ENCODE peak calls at places on chromosomes 2 and 18, in six cellular contexts. X is neuronal stem cell, N is IMR-90, O is mammary epithelial cell, T is neural progenitor cell, Z is GM23338. L is an unnamed sample.

GRCh38 chr2:41989503-41990180 is 58.2 kb upstream of the PKDCC start:
- DNase-seq in X (no peak), N (peak), O (no peak), T (peak), Z (no peak), L (no peak)

GRCh38 chr2:45855374-45855773 is 203.9 kb downstream of the PRKCE start:
- DNase-seq in X (no peak), N (peak), O (no peak), T (no peak), Z (no peak), L (peak)

GRCh38 chr2:42928161-42928691 is 135.8 kb upstream of the HAAO start:
- DNase-seq in X (no peak), N (no peak), O (no peak), T (peak), Z (no peak), L (no peak)

GRCh38 chr2:96977631-96978195 is 8.7 kb downstream of the FAM178B start:
- DNase-seq in X (no peak), N (peak), O (peak), T (peak), Z (peak), L (peak)

GRCh38 chr18:49849331-49850217 is 36.2 kb upstream of the ACAA2 start:
- DNase-seq in X (peak), N (peak), O (peak), T (peak), Z (peak), L (peak)

GRCh38 chr2:236205867-236206645 is 37.9 kb upstream of the GBX2 start:
- DNase-seq in X (no peak), N (no peak), O (no peak), T (no peak), Z (no peak), L (peak)

GRCh38 chr2:98458207-98458606 is 13.5 kb downstream of the INPP4A start:
- DNase-seq in X (no peak), N (peak), O (peak), T (no peak), Z (no peak), L (peak)

GRCh38 chr2:10709290-10709939 is 12.0 kb upstream of the ATP6V1C2 start:
- DNase-seq in X (no peak), N (no peak), O (peak), T (peak), Z (peak), L (peak)

GRCh38 chr18:57668021-57668420 is 46.4 kb upstream of the NARS1 start:
- DNase-seq in X (no peak), N (no peak), O (no peak), T (no peak), Z (no peak), L (no peak)

GRCh38 chr2:69272803-69273471 is 114.1 kb downstream of the GFPT1 start:
- DNase-seq in X (no peak), N (peak), O (no peak), T (peak), Z (peak), L (no peak)

GRCh38 chr18:51339866-51340265 is 142.4 kb upstream of the MEX3C start:
- DNase-seq in X (no peak), N (no peak), O (peak), T (no peak), Z (no peak), L (no peak)

GRCh38 chr2:1782514-1782913 is 38.2 kb upstream of the PXDN start:
- DNase-seq in X (no peak), N (no peak), O (no peak), T (no peak), Z (no peak), L (no peak)

GRCh38 chr2:12507295-12507694 is 209.4 kb upstream of the TRIB2 start:
- DNase-seq in X (no peak), N (peak), O (peak), T (no peak), Z (no peak), L (peak)

GRCh38 chr2:102664439-102665042 is 45.2 kb downstream of the SLC9A2 start:
- DNase-seq in X (no peak), N (peak), O (peak), T (no peak), Z (no peak), L (peak)

GRCh38 chr2:62586981-62587380 is 81.0 kb upstream of the TMEM17 start:
- DNase-seq in X (no peak), N (peak), O (peak), T (no peak), Z (no peak), L (peak)

GRCh38 chr2:112958428-112959108 is 19.2 kb upstream of the IL36G start:
- DNase-seq in X (peak), N (peak), O (peak), T (peak), Z (peak), L (peak)

GRCh38 chr2:26745609-26746327 is 18.3 kb upstream of the SLC35F6 start:
- DNase-seq in X (peak), N (peak), O (peak), T (peak), Z (peak), L (peak)

GRCh38 chr2:70541481-70542020 is 12.1 kb downstream of the TGFA start:
- DNase-seq in X (no peak), N (no peak), O (peak), T (peak), Z (peak), L (peak)
- H2AFZ ChIP-seq in X (no peak), N (no peak), O (no peak), T (peak), Z (no peak), L (peak)

DNA sequence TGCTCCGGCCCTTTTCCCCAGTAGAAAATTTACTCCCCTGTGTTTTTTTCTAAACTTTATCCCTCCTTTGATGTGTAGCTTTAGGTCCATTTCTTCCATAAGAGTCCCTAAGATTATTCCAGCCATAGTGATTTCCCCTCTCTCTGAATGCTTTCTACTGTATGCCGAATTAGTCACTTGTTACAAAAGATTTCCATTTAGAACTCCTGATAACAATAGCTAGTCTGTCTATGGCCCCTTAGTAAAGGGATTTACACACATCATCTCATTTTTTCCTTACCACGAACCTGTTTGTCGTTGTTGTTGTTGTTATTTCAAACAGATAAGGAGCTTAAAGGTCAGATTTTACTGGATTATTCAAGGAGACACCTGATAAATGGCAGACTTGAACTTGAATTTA is 256.1 kb downstream of the PAX3 start:
- DNase-seq in X (no peak), N (no peak), O (no peak), T (no peak), Z (no peak), L (no peak)
- H2AFZ ChIP-seq in X (no peak), N (no peak), O (no peak), T (no peak), Z (no peak), L (no peak)

GRCh38 chr2:190581997-190582396 is 47.5 kb upstream of the NEMP2 start:
- DNase-seq in X (no peak), N (no peak), O (no peak), T (no peak), Z (no peak), L (no peak)
- H2AFZ ChIP-seq in X (no peak), N (no peak), O (no peak), T (no peak), Z (no peak), L (no peak)

GRCh38 chr2:23900927-23901322 is 26.0 kb downstream of the ATAD2B start:
- DNase-seq in X (no peak), N (peak), O (peak), T (no peak), Z (no peak), L (peak)
- H2AFZ ChIP-seq in X (no peak), N (no peak), O (peak), T (no peak), Z (no peak), L (peak)

GRCh38 chr2:6982484-6982883 is 65.3 kb downstream of the RNF144A start:
- DNase-seq in X (no peak), N (no peak), O (no peak), T (no peak), Z (no peak), L (no peak)
- H2AFZ ChIP-seq in X (no peak), N (no peak), O (no peak), T (no peak), Z (no peak), L (no peak)

DNA sequence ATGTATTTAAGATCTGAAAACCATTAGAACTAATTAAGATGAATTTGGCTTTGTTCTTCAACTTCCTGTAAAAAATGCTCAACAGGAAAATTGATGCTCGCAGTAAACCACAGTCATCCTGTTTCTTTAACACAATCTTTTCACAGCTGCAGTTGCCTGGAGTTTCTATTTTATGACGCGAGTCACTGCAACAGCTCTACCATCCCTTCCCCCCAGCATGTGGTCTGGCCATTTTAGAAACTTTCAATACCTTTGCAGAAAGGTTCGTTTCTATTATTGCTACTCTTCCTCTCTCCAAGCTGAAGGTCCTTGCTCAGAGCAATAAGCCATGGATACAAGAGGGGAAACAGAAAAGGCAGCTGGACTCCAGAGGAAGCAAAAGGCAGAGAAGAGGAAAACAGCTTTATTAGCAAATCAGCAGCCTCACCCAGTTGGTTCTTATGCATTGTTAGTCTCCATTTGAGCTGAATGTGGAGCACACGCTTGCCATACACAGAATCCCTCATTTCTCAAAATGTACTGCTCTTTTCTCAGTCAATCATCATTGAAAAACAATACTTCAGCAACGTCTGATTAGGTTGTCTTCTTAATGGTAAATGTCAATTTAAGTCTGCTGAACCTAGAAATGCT is 3.9 kb downstream of the WIPF1 start:
- DNase-seq in X (peak), N (peak), O (peak), T (peak), Z (peak), L (peak)
- H2AFZ ChIP-seq in X (peak), N (peak), O (peak), T (peak), Z (peak), L (peak)

GRCh38 chr2:50525423-50525822 is 506.5 kb downstream of the NRXN1 start:
- DNase-seq in X (no peak), N (no peak), O (no peak), T (no peak), Z (no peak), L (no peak)

GRCh38 chr2:50535256-50535655 is 496.7 kb downstream of the NRXN1 start:
- DNase-seq in X (no peak), N (no peak), O (no peak), T (no peak), Z (no peak), L (no peak)

GRCh38 chr2:50529600-50530218 is 502.2 kb downstream of the NRXN1 start:
- DNase-seq in X (peak), N (peak), O (peak), T (peak), Z (peak), L (peak)
- H2AFZ ChIP-seq in X (peak), N (no peak), O (no peak), T (no peak), Z (no peak), L (no peak)

GRCh38 chr2:192566863-192567262 is 372.1 kb upstream of the TMEFF2 start:
- DNase-seq in X (no peak), N (no peak), O (no peak), T (no peak), Z (no peak), L (no peak)
- H2AFZ ChIP-seq in X (no peak), N (no peak), O (no peak), T (no peak), Z (no peak), L (no peak)